ENCODE peak calls at places on chromosome 7, in ten cellular contexts. J, Y, X, E, B, T, O, P, K and C are unnamed samples.

GRCh38 chr7:107874605-107875446 is 16.2 kb upstream of the DLD start:
- DNase-seq in J (peak; percentile 63), Y (peak; percentile 54), X (peak; percentile 75), E (peak; percentile 75), B (peak; percentile 64), T (peak; percentile 73), O (no peak), P (no peak), K (peak; percentile 48), C (no peak)

GRCh38 chr7:149821191-149822148 is 16.7 kb upstream of the ZNF862 start:
- DNase-seq in J (no peak), Y (no peak), X (no peak), E (no peak), B (no peak), T (no peak), O (no peak), P (peak; percentile 42), K (no peak), C (peak; percentile 54)

GRCh38 chr7:49294611-49295010 is 370.3 kb downstream of the CDC14C start:
- DNase-seq in J (no peak), Y (no peak), X (no peak), E (peak; percentile 53), B (no peak), T (no peak), O (no peak), P (no peak), K (no peak), C (no peak)

GRCh38 chr7:45065031-45065995 is 23.5 kb downstream of the NACAD start:
- DNase-seq in J (no peak), Y (no peak), X (no peak), E (no peak), B (no peak), T (no peak), O (no peak), P (no peak), K (no peak), C (no peak)

GRCh38 chr7:83646027-83646426 is 2.9 kb downstream of the SEMA3E start:
- DNase-seq in J (no peak), Y (no peak), X (no peak), E (no peak), B (no peak), T (no peak), O (no peak), P (no peak), K (no peak), C (no peak)

GRCh38 chr7:157401567-157402387 is 65.0 kb downstream of the DNAJB6 start:
- DNase-seq in J (no peak), Y (no peak), X (no peak), E (no peak), B (no peak), T (no peak), O (no peak), P (peak; percentile 48), K (no peak), C (no peak)

GRCh38 chr7:128830231-128831177 is at the start of gene FLNC:
- DNase-seq in J (peak; percentile 76), Y (peak; percentile 50), X (peak; percentile 73), E (peak; percentile 44), B (peak; percentile 59), T (no peak), O (no peak), P (no peak), K (no peak), C (no peak)

GRCh38 chr7:70134029-70134445 is 535.8 kb downstream of the AUTS2 start:
- DNase-seq in J (no peak), Y (no peak), X (no peak), E (no peak), B (no peak), T (no peak), O (no peak), P (no peak), K (no peak), C (no peak)

GRCh38 chr7:128790297-128791037 is 1.3 kb upstream of the CCDC136 start:
- DNase-seq in J (no peak), Y (no peak), X (no peak), E (no peak), B (no peak), T (peak; percentile 29), O (no peak), P (no peak), K (no peak), C (peak; percentile 45)

GRCh38 chr7:81624021-81624630 is 145.7 kb downstream of the HGF start:
- DNase-seq in J (peak; percentile 20), Y (no peak), X (no peak), E (peak; percentile 9), B (no peak), T (no peak), O (no peak), P (no peak), K (no peak), C (no peak)

GRCh38 chr7:12729112-12729511 is 41.7 kb downstream of the ARL4A start:
- DNase-seq in J (peak; percentile 29), Y (no peak), X (peak; percentile 10), E (peak; percentile 30), B (no peak), T (peak; percentile 97), O (peak; percentile 5), P (peak; percentile 67), K (no peak), C (no peak)

GRCh38 chr7:14336256-14336655 is 346.8 kb upstream of the ETV1 start:
- DNase-seq in J (no peak), Y (no peak), X (no peak), E (no peak), B (no peak), T (no peak), O (no peak), P (no peak), K (no peak), C (no peak)

GRCh38 chr7:139526578-139527544 is 3.4 kb downstream of the CLEC2L start:
- DNase-seq in J (peak; percentile 81), Y (no peak), X (peak; percentile 79), E (peak; percentile 9), B (no peak), T (no peak), O (no peak), P (no peak), K (no peak), C (no peak)

GRCh38 chr7:100545636-100546128 is 6.7 kb downstream of the AGFG2 start:
- DNase-seq in J (peak; percentile 88), Y (no peak), X (peak; percentile 91), E (peak; percentile 91), B (peak; percentile 87), T (peak; percentile 47), O (no peak), P (no peak), K (peak; percentile 81), C (peak; percentile 39)

GRCh38 chr7:101386558-101387199 is 24.0 kb downstream of the COL26A1 start:
- DNase-seq in J (peak; percentile 21), Y (no peak), X (peak; percentile 23), E (no peak), B (no peak), T (no peak), O (no peak), P (no peak), K (no peak), C (no peak)

GRCh38 chr7:68706291-68706690 is 892.0 kb upstream of the AUTS2 start:
- DNase-seq in J (no peak), Y (no peak), X (peak; percentile 53), E (no peak), B (no peak), T (no peak), O (no peak), P (no peak), K (no peak), C (no peak)

GRCh38 chr7:114392686-114393085 is 21.9 kb upstream of the FOXP2 start:
- DNase-seq in J (peak; percentile 24), Y (no peak), X (peak; percentile 28), E (no peak), B (no peak), T (no peak), O (no peak), P (no peak), K (no peak), C (no peak)

GRCh38 chr7:101589052-101589451 is 40.0 kb downstream of the MYL10 start:
- DNase-seq in J (no peak), Y (no peak), X (no peak), E (no peak), B (no peak), T (no peak), O (no peak), P (no peak), K (no peak), C (no peak)

GRCh38 chr7:127337581-127337980 is 54.9 kb downstream of the ZNF800 start:
- DNase-seq in J (no peak), Y (no peak), X (no peak), E (no peak), B (no peak), T (no peak), O (no peak), P (no peak), K (no peak), C (peak; percentile 76)

GRCh38 chr7:45089314-45089891 is 634 bp upstream of the NACAD start:
- DNase-seq in J (peak; percentile 63), Y (peak; percentile 79), X (peak; percentile 75), E (peak; percentile 37), B (peak; percentile 86), T (peak; percentile 68), O (no peak), P (no peak), K (no peak), C (peak; percentile 62)

GRCh38 chr7:141700848-141701371 is 1.1 kb downstream of the DENND11 start:
- DNase-seq in J (no peak), Y (no peak), X (peak; percentile 30), E (no peak), B (peak; percentile 26), T (no peak), O (no peak), P (no peak), K (no peak), C (peak; percentile 35)

GRCh38 chr7:66211429-66211828 is 6.3 kb downstream of the TPST1 start:
- DNase-seq in J (peak; percentile 34), Y (no peak), X (peak; percentile 55), E (no peak), B (no peak), T (no peak), O (no peak), P (no peak), K (no peak), C (no peak)

GRCh38 chr7:45574521-45575500 is 643 bp downstream of the ADCY1 start:
- DNase-seq in J (peak; percentile 45), Y (peak; percentile 61), X (peak; percentile 44), E (peak; percentile 44), B (no peak), T (peak; percentile 60), O (peak; percentile 7), P (no peak), K (no peak), C (no peak)

GRCh38 chr7:34025579-34025978 is 120.2 kb downstream of the BMPER start:
- DNase-seq in J (no peak), Y (no peak), X (no peak), E (no peak), B (no peak), T (no peak), O (no peak), P (no peak), K (no peak), C (no peak)

GRCh38 chr7:47973739-47974138 is 5.7 kb downstream of the HUS1 start:
- DNase-seq in J (no peak), Y (no peak), X (no peak), E (no peak), B (peak; percentile 41), T (no peak), O (no peak), P (no peak), K (no peak), C (no peak)

GRCh38 chr7:99386584-99387238 is 12.2 kb downstream of the ARPC1B start:
- DNase-seq in J (peak; percentile 49), Y (no peak), X (peak; percentile 69), E (peak; percentile 48), B (peak; percentile 60), T (no peak), O (no peak), P (no peak), K (no peak), C (peak; percentile 41)

GRCh38 chr7:46134385-46134784 is 213.3 kb upstream of the IGFBP3 start:
- DNase-seq in J (no peak), Y (no peak), X (no peak), E (no peak), B (no peak), T (no peak), O (no peak), P (no peak), K (no peak), C (no peak)